ENCODE peak calls at places on chromosome 5, in nine cellular contexts. N is CD4-positive, alpha-beta memory T cell; X is right lobe of liver; V is CD8-positive, alpha-beta memory T cell; Y is neuronal stem cell; M is uterus; L is colonic mucosa; D is lung; Q is CD8-positive, alpha-beta T cell. U is an unnamed sample.
A peak's percentile ranks its signal among the peaks of the same experiment; 100 is the strongest.

GRCh38 chr5:181173420-181174342 is 26.3 kb downstream of the OR2V2 start:
- DNase-seq in Y (no peak), L (peak; percentile 60), Q (peak; percentile 47), N (peak; percentile 60), D (no peak), X (no peak), V (peak; percentile 62), M (no peak), U (peak; percentile 23)

GRCh38 chr5:151284392-151284967 is 19.1 kb downstream of the SLC36A3 start:
- DNase-seq in N (no peak), Y (peak; percentile 4), Q (no peak), D (no peak), V (no peak), L (no peak), X (no peak), M (no peak), U (no peak)

GRCh38 chr5:84494453-84494852 is 109.8 kb upstream of the EDIL3 start:
- DNase-seq in M (no peak), D (no peak), Q (no peak), X (no peak), Y (no peak), V (no peak), N (no peak), L (no peak), U (no peak)

GRCh38 chr5:179765400-179765799 is 28.4 kb upstream of the LTC4S start:
- DNase-seq in X (no peak), L (no peak), N (no peak), V (no peak), D (no peak), M (no peak), Y (no peak), Q (no peak), U (no peak)

GRCh38 chr5:79146352-79146751 is 34.7 kb downstream of the BHMT start:
- DNase-seq in L (no peak), D (no peak), V (no peak), N (no peak), Y (no peak), Q (no peak), X (no peak), M (no peak), U (no peak)

GRCh38 chr5:126234563-126235195 is 188.5 kb upstream of the GRAMD2B start:
- DNase-seq in L (no peak), N (peak; percentile 3), V (no peak), Y (peak; percentile 38), X (no peak), D (no peak), Q (no peak), M (no peak), U (peak; percentile 23)

GRCh38 chr5:53364098-53364497 is 116.3 kb upstream of the FST start:
- DNase-seq in X (no peak), D (no peak), Q (no peak), Y (no peak), L (no peak), M (no peak), N (no peak), V (no peak), U (no peak)

GRCh38 chr5:16881253-16881652 is 54.8 kb downstream of the MYO10 start:
- DNase-seq in M (no peak), X (no peak), Q (no peak), N (no peak), Y (no peak), V (no peak), D (no peak), L (peak; percentile 79), U (peak; percentile 91)

GRCh38 chr5:110925398-110925797 is 146.1 kb upstream of the TSLP start:
- DNase-seq in V (no peak), M (no peak), D (no peak), Q (no peak), X (no peak), L (no peak), N (no peak), Y (no peak), U (no peak)

GRCh38 chr5:99320461-99320860 is 391.7 kb upstream of the CHD1 start:
- DNase-seq in X (no peak), D (no peak), V (no peak), Q (no peak), M (no peak), N (no peak), L (no peak), Y (peak; percentile 2), U (no peak)

GRCh38 chr5:15003511-15003920 is 131.9 kb upstream of the ANKH start:
- DNase-seq in L (peak; percentile 65), V (peak; percentile 67), N (peak; percentile 68), Y (peak; percentile 14), D (peak; percentile 48), Q (peak; percentile 31), X (peak; percentile 41), M (peak; percentile 44), U (peak; percentile 80)

GRCh38 chr5:88882321-88883038 is 504 bp downstream of the MEF2C start:
- DNase-seq in L (peak; percentile 32), X (no peak), V (no peak), N (no peak), Q (no peak), M (no peak), D (no peak), Y (no peak), U (no peak)

GRCh38 chr5:1895771-1896420 is 13.2 kb upstream of the IRX4 start:
- DNase-seq in X (no peak), D (no peak), Q (no peak), N (no peak), Y (no peak), V (peak; percentile 21), L (no peak), M (no peak), U (no peak)

GRCh38 chr5:149881874-149882273 is 62.7 kb downstream of the PDE6A start:
- DNase-seq in D (no peak), V (no peak), N (no peak), Q (no peak), Y (no peak), L (no peak), X (no peak), M (no peak), U (no peak)

GRCh38 chr5:111703662-111704061 is 53.3 kb downstream of the NREP start:
- DNase-seq in D (no peak), X (no peak), V (no peak), L (no peak), Q (no peak), N (no peak), Y (no peak), M (no peak), U (peak; percentile 5)

GRCh38 chr5:132489871-132490483 is 596 bp downstream of the IRF1 start:
- DNase-seq in D (peak; percentile 58), Q (peak; percentile 53), L (peak; percentile 60), V (peak; percentile 79), M (peak; percentile 63), N (no peak), Y (no peak), X (peak; percentile 66), U (no peak)

GRCh38 chr5:76617675-76618074 is 5.5 kb downstream of the F2RL2 start:
- DNase-seq in Q (no peak), X (no peak), L (no peak), V (no peak), M (no peak), N (no peak), Y (no peak), D (no peak), U (no peak)

GRCh38 chr5:53874409-53874808 is 314.0 kb downstream of the NDUFS4 start:
- DNase-seq in Y (no peak), N (no peak), V (no peak), L (no peak), M (no peak), Q (no peak), X (peak; percentile 37), D (no peak), U (peak; percentile 4)

GRCh38 chr5:64229163-64229774 is 63.6 kb downstream of the RNF180 start:
- DNase-seq in N (peak; percentile 0), X (no peak), Y (peak; percentile 39), V (no peak), M (no peak), L (no peak), Q (no peak), D (no peak), U (peak; percentile 33)

GRCh38 chr5:36222620-36223019 is 19.1 kb downstream of the NADK2 start:
- DNase-seq in L (no peak), Y (no peak), Q (no peak), M (no peak), X (no peak), D (no peak), N (no peak), V (no peak), U (no peak)
- H3K27ac ChIP-seq in L (no peak overlapping the region), Y (no peak overlapping the region), Q (no peak overlapping the region), M (no peak overlapping the region), X (no peak overlapping the region), D (no peak overlapping the region), N (no peak overlapping the region), V (no peak overlapping the region), U (no peak overlapping the region)

GRCh38 chr5:178204205-178205009 is at the start of gene HNRNPAB:
- DNase-seq in D (peak; percentile 93), M (peak; percentile 96), X (peak; percentile 95), Y (peak; percentile 98), N (peak; percentile 95), Q (peak; percentile 92), L (peak; percentile 96), V (peak; percentile 98), U (peak; percentile 97)
- H3K4me3 ChIP-seq in D (peak within 1 kb of the TSS; percentile 82), M (peak within 1 kb of the TSS; percentile 52), X (peak within 1 kb of the TSS; percentile 84), Y (peak within 1 kb of the TSS; percentile 99), N (peak within 1 kb of the TSS; percentile 98), Q (peak within 1 kb of the TSS; percentile 65), L (peak within 1 kb of the TSS; percentile 90), V (peak within 1 kb of the TSS; percentile 91), U (peak within 1 kb of the TSS; percentile 98)

DNA sequence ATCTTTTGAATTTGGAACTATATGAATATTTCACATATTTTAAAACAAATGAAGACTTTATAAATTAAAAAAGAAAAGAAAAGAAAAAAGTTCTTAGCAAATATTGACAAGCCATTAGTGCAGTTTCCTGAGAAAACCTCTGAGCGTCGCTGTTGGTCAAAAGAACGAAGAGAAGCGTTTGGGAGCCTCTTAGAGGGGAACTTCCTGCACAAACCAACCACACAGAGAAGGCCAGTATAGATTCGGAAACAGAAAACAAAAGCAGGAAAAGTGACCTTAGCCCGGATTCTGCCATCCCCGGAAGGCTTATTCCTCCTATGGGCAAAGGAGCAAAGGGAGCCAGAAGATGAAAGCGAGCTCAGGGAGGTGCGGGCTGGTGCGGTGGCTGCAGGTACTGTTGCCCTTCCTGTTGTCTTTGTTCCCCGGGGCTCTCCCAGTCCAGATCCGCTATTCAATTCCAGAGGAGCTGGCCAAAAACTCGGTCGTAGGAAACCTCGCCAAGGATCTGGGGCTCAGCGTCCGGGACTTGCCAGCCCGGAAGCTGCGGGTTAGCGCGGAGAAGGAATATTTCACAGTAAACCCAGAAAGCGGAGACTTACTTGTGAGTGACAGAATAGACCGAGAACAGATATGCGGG is at the start of gene PCDHGB2:
- DNase-seq in N (no peak), D (no peak), V (no peak), Y (no peak), Q (no peak), M (no peak), L (no peak), X (no peak), U (peak; percentile 20)
- H3K27ac ChIP-seq in N (no peak within 1 kb of the TSS), D (no peak within 1 kb of the TSS), V (no peak within 1 kb of the TSS), Y (no peak within 1 kb of the TSS), Q (peak within 1 kb of the TSS; percentile 12), M (no peak within 1 kb of the TSS), L (no peak within 1 kb of the TSS), X (no peak within 1 kb of the TSS), U (no peak within 1 kb of the TSS)

DNA sequence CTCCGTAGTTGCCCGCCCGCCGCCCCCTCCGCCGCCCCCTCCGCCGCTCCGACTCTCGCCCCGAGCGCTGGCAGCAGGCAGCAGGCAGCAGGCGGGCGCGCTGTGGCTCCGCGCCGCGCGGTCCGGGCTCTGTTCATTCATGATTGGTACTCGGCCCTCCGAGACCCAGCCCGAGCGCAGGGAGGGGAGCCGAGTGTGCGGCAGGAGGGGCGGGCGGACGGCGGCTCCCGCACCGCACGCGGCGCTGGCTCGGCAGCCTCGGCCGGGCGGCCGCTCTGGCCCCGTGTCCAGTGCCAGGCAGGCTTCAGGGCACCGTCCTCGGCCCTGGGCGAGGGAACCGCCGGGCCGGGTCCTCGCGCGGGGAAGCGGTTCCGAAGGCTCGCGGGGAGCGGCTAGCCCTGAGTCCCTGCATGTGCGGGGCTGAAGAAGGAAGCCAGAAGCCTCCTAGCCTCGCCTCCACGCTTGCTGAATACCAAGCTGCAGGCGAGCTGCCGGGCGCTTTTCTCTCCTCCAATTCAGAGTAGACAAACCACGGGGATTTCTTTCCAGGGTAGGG is at the start of gene KCNIP1:
- DNase-seq in L (no peak), Q (no peak), N (no peak), V (no peak), M (no peak), D (no peak), Y (peak; percentile 45), X (no peak), U (no peak)
- H3K4me3 ChIP-seq in L (no peak within 1 kb of the TSS), Q (no peak within 1 kb of the TSS), N (no peak within 1 kb of the TSS), V (no peak within 1 kb of the TSS), M (no peak within 1 kb of the TSS), D (no peak within 1 kb of the TSS), Y (peak within 1 kb of the TSS; percentile 80), X (peak within 1 kb of the TSS; percentile 27), U (no peak within 1 kb of the TSS)